ENCODE peak calls at places on chromosomes 12 and 14, in seven cellular contexts. P is GM12865, D is progenitor cell of endocrine pancreas, Y is AG10803, U is fibroblast of mammary gland, H is endodermal cell, R is left lung. W is an unnamed sample.

GRCh38 chr12:58530421-58531067 is 389.8 kb downstream of the LRIG3 start:
- DNase-seq in H (no peak), D (no peak), R (no peak), P (no peak), U (peak), Y (peak), W (no peak)

GRCh38 chr12:28027947-28028724 is 55.6 kb upstream of the PTHLH start:
- DNase-seq in P (no peak), H (no peak), R (no peak), Y (no peak), D (no peak), U (no peak), W (no peak)

GRCh38 chr12:69779928-69780327 is 41.3 kb downstream of the RAB3IP start:
- DNase-seq in P (no peak), R (no peak), D (no peak), U (peak), H (peak), Y (peak), W (no peak)

GRCh38 chr14:36105401-36105800 is 71.1 kb downstream of the PTCSC3 start:
- DNase-seq in R (no peak), H (peak), P (no peak), D (no peak), Y (no peak), U (peak), W (no peak)

GRCh38 chr14:56100556-56100955 is 17.7 kb upstream of the PELI2 start:
- DNase-seq in U (no peak), P (no peak), D (no peak), R (no peak), Y (peak), H (no peak), W (no peak)

GRCh38 chr12:2793561-2793960 is 1.2 kb upstream of the FKBP4 start:
- DNase-seq in U (no peak), H (no peak), P (no peak), R (no peak), D (no peak), Y (no peak), W (no peak)

GRCh38 chr12:86139671-86140070 is 116.5 kb downstream of the MGAT4C start:
- DNase-seq in Y (no peak), P (no peak), U (no peak), H (no peak), D (no peak), R (no peak), W (no peak)

GRCh38 chr14:95250936-95251335 is 68.8 kb downstream of the CLMN start:
- DNase-seq in P (no peak), Y (no peak), H (no peak), U (peak), D (no peak), R (no peak), W (no peak)

GRCh38 chr14:54893151-54893760 is 9.4 kb downstream of the GCH1 start:
- DNase-seq in Y (peak), H (no peak), R (no peak), D (no peak), P (peak), U (peak), W (peak)

GRCh38 chr12:109999649-109999971 is 380 bp downstream of the ANKRD13A start:
- DNase-seq in U (no peak), P (no peak), H (no peak), D (peak), Y (no peak), R (no peak), W (no peak)

DNA sequence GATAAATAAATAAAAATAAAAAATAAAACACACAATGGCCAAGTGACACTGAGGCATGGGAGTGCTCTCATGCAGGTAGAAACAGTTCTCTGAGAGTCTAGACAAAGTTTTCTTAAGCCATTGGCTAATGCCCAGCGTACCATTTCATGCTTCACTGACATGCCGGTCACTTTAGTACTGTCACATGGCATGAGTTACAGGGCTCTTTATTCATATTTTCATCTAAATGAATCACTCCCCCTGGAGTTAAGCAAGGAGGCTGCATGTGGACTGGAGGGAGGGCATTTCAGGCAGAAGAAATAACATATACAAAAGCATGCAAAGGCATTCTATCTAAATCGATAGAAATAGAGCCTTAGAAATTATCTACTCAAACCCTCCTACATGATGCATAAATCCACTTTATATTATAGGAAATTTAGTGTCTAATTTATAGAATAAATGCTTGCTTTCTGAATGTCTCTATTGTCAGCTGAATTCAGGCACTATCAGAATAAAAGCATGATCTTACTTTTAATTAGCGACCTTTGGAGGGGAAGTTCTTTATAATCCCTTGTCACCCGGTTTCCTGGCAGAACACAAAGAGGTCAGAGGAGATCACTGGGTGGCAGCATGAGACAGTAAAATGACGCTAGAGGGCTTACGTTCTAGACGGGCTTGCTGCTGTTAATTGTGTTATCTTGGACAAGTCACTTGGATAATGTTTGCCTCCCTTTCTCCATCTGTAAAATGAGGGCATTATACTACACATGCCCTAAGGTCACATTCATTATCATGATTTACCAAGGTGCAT is 17.5 kb downstream of the DYRK4 start:
- DNase-seq in D (no peak), R (no peak), Y (peak), P (peak), H (peak), U (peak), W (peak)
- TF ChIP-seq CTCF in D (no peak), R (no peak), Y (peak), P (peak), H (peak), U (peak), W (peak)

GRCh38 chr14:105481886-105482454 is 4.7 kb upstream of the CRIP1 start:
- DNase-seq in H (peak), U (peak), R (peak), D (peak), P (peak), Y (peak), W (peak)

GRCh38 chr14:105482486-105483110 is 4.1 kb upstream of the CRIP1 start:
- DNase-seq in Y (no peak), U (no peak), P (no peak), H (no peak), R (no peak), D (no peak), W (no peak)

GRCh38 chr14:105479438-105480164 is 5.0 kb downstream of the CRIP2 start:
- DNase-seq in Y (no peak), R (no peak), U (no peak), P (no peak), D (no peak), H (no peak), W (no peak)

GRCh38 chr14:105480165-105480564 is 5.5 kb downstream of the CRIP2 start:
- DNase-seq in P (no peak), H (no peak), U (no peak), D (no peak), R (no peak), Y (no peak), W (no peak)

GRCh38 chr14:105480807-105481801 is 5.6 kb upstream of the CRIP1 start:
- DNase-seq in D (peak), H (peak), R (peak), P (peak), Y (peak), U (peak), W (peak)
- TF ChIP-seq CTCF in D (peak), H (peak), R (peak), P (peak), Y (peak), U (peak), W (peak)

DNA sequence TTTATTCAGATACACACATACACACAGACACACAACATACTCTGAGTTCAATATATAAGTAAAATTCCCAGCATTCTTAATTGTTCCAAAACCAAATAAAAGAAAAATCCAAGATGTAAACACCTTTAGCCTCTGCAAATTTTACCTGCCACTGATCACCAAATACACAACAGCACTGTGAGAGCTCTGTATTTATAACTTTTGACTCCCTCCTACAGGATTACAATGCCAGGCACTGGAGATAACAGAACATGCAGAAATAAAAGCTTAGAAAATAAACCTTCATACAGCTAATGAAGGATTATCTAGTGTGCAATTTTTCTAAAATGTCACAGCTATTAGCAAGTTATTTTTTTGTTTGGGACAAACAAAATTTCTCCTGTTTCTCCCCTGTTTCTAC is 85.0 kb downstream of the TAOK3 start:
- DNase-seq in U (no peak), H (no peak), D (no peak), R (no peak), P (no peak), Y (no peak), W (no peak)
- TF ChIP-seq CTCF in U (no peak), H (no peak), D (no peak), R (no peak), P (no peak), Y (no peak), W (no peak)

DNA sequence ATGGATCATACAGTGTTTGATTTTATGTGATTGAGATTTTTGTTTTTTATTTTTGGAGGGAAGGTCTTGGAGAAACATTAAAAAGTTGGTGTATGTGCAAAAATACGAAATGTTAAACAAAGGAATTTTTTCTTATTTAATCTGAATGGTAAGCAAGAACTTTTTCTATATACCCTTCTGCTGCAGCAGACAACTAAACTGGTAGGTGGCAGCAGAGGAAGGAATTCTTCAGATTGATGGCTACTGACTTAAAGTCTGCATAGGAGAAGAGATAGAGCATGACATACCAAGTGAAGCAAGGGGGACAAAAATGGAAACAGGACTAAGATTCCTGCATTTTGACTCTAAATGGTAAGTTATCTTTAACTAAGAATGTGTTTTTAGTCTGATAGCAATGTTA is 42.0 kb upstream of the A2ML1 start:
- DNase-seq in U (peak), R (no peak), H (peak), P (peak), D (no peak), Y (peak), W (peak)
- TF ChIP-seq CTCF in U (peak), R (no peak), H (peak), P (peak), D (peak), Y (peak), W (peak)

W was measured in GM13977.